ENCODE peak calls at places on chromosomes 1 and 21, in eight cellular contexts. P is hepatocyte; C is left ventricle myocardium inferior; V is H9; W is CD8-positive, alpha-beta T cell; R is fibroblast of lung; E is psoas muscle; J is Peyer's patch. D is an unnamed sample.

GRCh38 chr1:51906306-51907078 is 28.0 kb upstream of the NRDC start:
- DNase-seq in W (no peak), E (no peak), C (no peak), R (peak), V (no peak), P (no peak), J (no peak), D (no peak)

GRCh38 chr1:37189111-37189510 is 154.8 kb upstream of the GRIK3 start:
- DNase-seq in E (no peak), J (no peak), W (no peak), C (no peak), P (no peak), R (no peak), V (no peak), D (no peak)

GRCh38 chr21:37837381-37837780 is 78.9 kb downstream of the KCNJ6 start:
- DNase-seq in R (no peak), P (no peak), V (no peak), E (no peak), J (no peak), C (no peak), W (no peak), D (no peak)

GRCh38 chr1:73604739-73605138 is 593.2 kb downstream of the LRRIQ3 start:
- DNase-seq in E (no peak), J (no peak), R (no peak), C (no peak), W (no peak), V (no peak), P (no peak), D (no peak)

GRCh38 chr1:160205974-160206369 is 788 bp downstream of the PEA15 start:
- DNase-seq in V (no peak), E (no peak), P (peak), W (peak), C (peak), R (peak), J (no peak), D (peak)

GRCh38 chr1:245583081-245583480 is 428.3 kb downstream of the KIF26B start:
- DNase-seq in P (no peak), V (no peak), C (no peak), R (no peak), W (no peak), E (no peak), J (no peak), D (no peak)

GRCh38 chr1:8598783-8599182 is 218.7 kb downstream of the RERE start:
- DNase-seq in J (no peak), E (no peak), C (no peak), R (peak), P (peak), W (no peak), V (no peak), D (no peak)

GRCh38 chr1:210239295-210240155 is 6.9 kb downstream of the SERTAD4 start:
- DNase-seq in W (no peak), R (peak), C (no peak), V (no peak), J (no peak), P (peak), E (no peak), D (peak)

GRCh38 chr1:224300346-224300745 is 29.6 kb downstream of the NVL start:
- DNase-seq in V (no peak), C (no peak), W (no peak), E (no peak), R (peak), J (no peak), P (no peak), D (peak)

GRCh38 chr1:109393602-109394233 is 4.0 kb downstream of the SORT1 start:
- DNase-seq in C (no peak), V (no peak), W (no peak), R (no peak), E (no peak), P (no peak), J (no peak), D (no peak)

GRCh38 chr1:169488157-169488556 is 2.4 kb upstream of the SLC19A2 start:
- DNase-seq in R (no peak), V (no peak), J (no peak), P (no peak), W (no peak), E (no peak), C (no peak), D (no peak)

GRCh38 chr21:38768385-38769071 is 37.2 kb upstream of the ETS2 start:
- DNase-seq in V (no peak), W (no peak), R (peak), C (no peak), P (peak), E (no peak), J (no peak), D (peak)

GRCh38 chr1:54016343-54017282 is 1.4 kb downstream of the LDLRAD1 start:
- DNase-seq in J (no peak), P (peak), E (no peak), W (no peak), V (no peak), C (no peak), R (peak), D (peak)

GRCh38 chr1:34057347-34057746 is 107.7 kb downstream of the CSMD2 start:
- DNase-seq in P (peak), V (peak), C (no peak), E (no peak), R (no peak), J (no peak), W (no peak), D (no peak)

GRCh38 chr21:27582246-27582945 is 615.5 kb upstream of the ADAMTS5 start:
- DNase-seq in W (no peak), E (no peak), P (no peak), J (no peak), R (no peak), C (no peak), V (no peak), D (no peak)

GRCh38 chr1:199786695-199787094 is 240.8 kb upstream of the NR5A2 start:
- DNase-seq in R (no peak), C (no peak), E (no peak), P (no peak), W (no peak), J (no peak), V (no peak), D (no peak)

GRCh38 chr1:35560256-35561225 is 2.9 kb downstream of the NCDN start:
- DNase-seq in C (peak), R (no peak), E (peak), J (no peak), V (no peak), P (no peak), W (no peak), D (no peak)

GRCh38 chr1:227886993-227887696 is 60.6 kb downstream of the WNT9A start:
- DNase-seq in R (peak), J (peak), E (peak), C (peak), W (peak), P (peak), V (peak), D (no peak)

GRCh38 chr1:99180915-99181314 is 83.4 kb upstream of the PLPPR4 start:
- DNase-seq in J (no peak), E (no peak), R (no peak), C (no peak), V (no peak), P (no peak), W (no peak), D (no peak)

GRCh38 chr1:172278478-172278877 is 142.0 kb upstream of the C1orf105 start:
- DNase-seq in C (no peak), P (peak), V (peak), R (peak), J (no peak), E (no peak), W (no peak), D (no peak)

GRCh38 chr1:201016943-201017827 is 6.3 kb downstream of the KIF21B start:
- DNase-seq in E (no peak), W (no peak), V (no peak), J (no peak), P (no peak), C (no peak), R (no peak), D (no peak)

GRCh38 chr1:75855010-75855409 is 58.3 kb downstream of the MSH4 start:
- DNase-seq in V (no peak), C (no peak), J (no peak), R (peak), E (no peak), W (no peak), P (no peak), D (peak)

GRCh38 chr1:54009406-54009805 is 8.6 kb downstream of the LDLRAD1 start:
- DNase-seq in J (no peak), P (no peak), W (no peak), C (no peak), V (no peak), R (no peak), E (no peak), D (no peak)

GRCh38 chr1:34696230-34696629 is 58.6 kb upstream of the GJB5 start:
- DNase-seq in C (no peak), W (no peak), J (no peak), R (no peak), E (no peak), V (no peak), P (no peak), D (peak)

GRCh38 chr1:228337031-228337564 is 69.5 kb downstream of the TRIM11 start:
- DNase-seq in C (peak), J (no peak), V (no peak), E (peak), P (no peak), W (no peak), R (no peak), D (no peak)

GRCh38 chr1:7087888-7088287 is 302.6 kb downstream of the CAMTA1 start:
- DNase-seq in J (no peak), E (no peak), R (no peak), V (no peak), C (no peak), W (no peak), P (no peak), D (no peak)

GRCh38 chr1:29532741-29533140 is 296.4 kb downstream of the PTPRU start:
- DNase-seq in P (peak), R (no peak), E (no peak), C (no peak), W (no peak), J (no peak), V (no peak), D (no peak)

GRCh38 chr1:118821801-118822200 is 166.3 kb downstream of the TBX15 start:
- DNase-seq in W (no peak), P (no peak), R (no peak), V (no peak), C (no peak), J (no peak), E (no peak), D (no peak)

GRCh38 chr1:214446772-214447556 is 104.4 kb downstream of the PTPN14 start:
- DNase-seq in R (peak), W (no peak), C (no peak), P (peak), V (peak), J (no peak), E (no peak), D (peak)

GRCh38 chr1:153929981-153930948 is 7.5 kb upstream of the GATAD2B start:
- DNase-seq in J (no peak), R (no peak), P (no peak), E (no peak), V (no peak), C (no peak), W (no peak), D (no peak)

GRCh38 chr1:182135946-182136345 is 74.4 kb upstream of the ZNF648 start:
- DNase-seq in V (no peak), P (no peak), R (no peak), J (no peak), C (no peak), W (no peak), E (no peak), D (no peak)

GRCh38 chr1:218686258-218686657 is 341.1 kb downstream of the TGFB2 start:
- DNase-seq in W (no peak), C (no peak), J (no peak), P (no peak), E (no peak), V (no peak), R (peak), D (no peak)

GRCh38 chr1:32538887-32539583 is at the start of gene ZBTB8A:
- DNase-seq in W (no peak), R (peak), C (peak), V (peak), P (peak), J (peak), E (peak), D (peak)

GRCh38 chr1:67307251-67308060 is at the start of gene IL12RB2:
- DNase-seq in P (peak), E (peak), C (peak), V (peak), W (no peak), R (no peak), J (peak), D (no peak)

GRCh38 chr1:167472729-167473529 is 45.4 kb downstream of the CD247 start:
- DNase-seq in P (no peak), E (no peak), R (no peak), V (no peak), C (no peak), W (no peak), J (no peak), D (no peak)

GRCh38 chr1:55141295-55141893 is 73.8 kb downstream of the USP24 start:
- DNase-seq in R (no peak), C (no peak), J (no peak), P (no peak), V (no peak), W (no peak), E (no peak), D (no peak)

GRCh38 chr21:40555129-40555528 is 291.8 kb downstream of the DSCAM start:
- DNase-seq in J (no peak), W (no peak), E (no peak), P (no peak), C (no peak), R (no peak), V (no peak), D (no peak)

GRCh38 chr1:171366099-171366498 is 52.1 kb downstream of the FMO4 start:
- DNase-seq in W (no peak), J (no peak), V (no peak), C (no peak), E (no peak), R (peak), P (peak), D (no peak)

GRCh38 chr1:230222678-230223077 is 155.6 kb downstream of the GALNT2 start:
- DNase-seq in E (no peak), C (no peak), R (no peak), V (no peak), J (no peak), P (no peak), W (no peak), D (no peak)

GRCh38 chr1:109466440-109467300 is at the start of gene SYPL2:
- DNase-seq in J (no peak), R (peak), V (peak), C (peak), W (no peak), E (peak), P (peak), D (no peak)

GRCh38 chr1:25544243-25544764 is 898 bp downstream of the LDLRAP1 start:
- DNase-seq in P (no peak), E (peak), J (no peak), C (no peak), V (no peak), W (no peak), R (no peak), D (no peak)
- H3K27ac ChIP-seq in P (no peak), E (peak), J (peak), C (peak), V (no peak), W (peak), R (no peak), D (peak)

GRCh38 chr1:13790290-13791035 is 90.5 kb downstream of the PRDM2 start:
- DNase-seq in R (no peak), J (no peak), W (no peak), C (no peak), E (no peak), P (no peak), V (no peak), D (no peak)

GRCh38 chr1:13786541-13786940 is 86.6 kb downstream of the PRDM2 start:
- DNase-seq in V (no peak), W (no peak), J (no peak), R (no peak), E (no peak), C (no peak), P (no peak), D (no peak)

GRCh38 chr1:13784971-13785370 is 85.0 kb downstream of the PRDM2 start:
- DNase-seq in R (no peak), J (no peak), C (no peak), P (no peak), W (no peak), V (no peak), E (no peak), D (no peak)

GRCh38 chr1:13792429-13792828 is 92.4 kb downstream of the PRDM2 start:
- DNase-seq in E (no peak), J (no peak), C (no peak), V (no peak), P (no peak), W (no peak), R (no peak), D (no peak)

DNA sequence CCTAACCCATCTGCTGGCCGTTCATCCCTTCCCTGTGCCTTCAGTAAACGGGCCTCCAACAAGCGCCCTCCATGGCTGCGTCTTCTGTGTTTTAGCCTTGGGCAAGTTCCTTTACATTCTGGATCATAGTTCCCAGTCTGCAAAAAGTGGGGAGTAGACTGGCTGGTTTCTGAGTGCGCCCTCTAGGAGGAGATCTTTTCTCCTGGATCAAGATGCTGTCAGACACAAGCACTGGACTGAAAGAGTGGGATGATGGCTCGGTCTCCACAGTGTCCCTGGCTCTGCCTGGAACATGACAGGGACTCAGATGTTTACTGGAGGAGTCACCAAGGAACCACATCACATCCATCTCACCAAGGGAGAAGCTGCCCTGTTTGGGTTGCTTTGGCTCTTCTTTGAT is 88.8 kb downstream of the PRDM2 start:
- DNase-seq in J (no peak), W (no peak), C (no peak), R (no peak), E (no peak), V (no peak), P (no peak), D (no peak)
- TF ChIP-seq CTCF in J (no peak), W (no peak), C (no peak), R (no peak), E (no peak), V (peak), P (no peak), D (no peak)

GRCh38 chr1:231625975-231626534 is 535 bp upstream of the DISC1 start:
- DNase-seq in E (no peak), R (no peak), P (no peak), C (no peak), V (peak), J (no peak), W (no peak), D (no peak)
- H3K27ac ChIP-seq in E (no peak), R (no peak), P (peak), C (peak), V (no peak), J (peak), W (peak), D (no peak)

DNA sequence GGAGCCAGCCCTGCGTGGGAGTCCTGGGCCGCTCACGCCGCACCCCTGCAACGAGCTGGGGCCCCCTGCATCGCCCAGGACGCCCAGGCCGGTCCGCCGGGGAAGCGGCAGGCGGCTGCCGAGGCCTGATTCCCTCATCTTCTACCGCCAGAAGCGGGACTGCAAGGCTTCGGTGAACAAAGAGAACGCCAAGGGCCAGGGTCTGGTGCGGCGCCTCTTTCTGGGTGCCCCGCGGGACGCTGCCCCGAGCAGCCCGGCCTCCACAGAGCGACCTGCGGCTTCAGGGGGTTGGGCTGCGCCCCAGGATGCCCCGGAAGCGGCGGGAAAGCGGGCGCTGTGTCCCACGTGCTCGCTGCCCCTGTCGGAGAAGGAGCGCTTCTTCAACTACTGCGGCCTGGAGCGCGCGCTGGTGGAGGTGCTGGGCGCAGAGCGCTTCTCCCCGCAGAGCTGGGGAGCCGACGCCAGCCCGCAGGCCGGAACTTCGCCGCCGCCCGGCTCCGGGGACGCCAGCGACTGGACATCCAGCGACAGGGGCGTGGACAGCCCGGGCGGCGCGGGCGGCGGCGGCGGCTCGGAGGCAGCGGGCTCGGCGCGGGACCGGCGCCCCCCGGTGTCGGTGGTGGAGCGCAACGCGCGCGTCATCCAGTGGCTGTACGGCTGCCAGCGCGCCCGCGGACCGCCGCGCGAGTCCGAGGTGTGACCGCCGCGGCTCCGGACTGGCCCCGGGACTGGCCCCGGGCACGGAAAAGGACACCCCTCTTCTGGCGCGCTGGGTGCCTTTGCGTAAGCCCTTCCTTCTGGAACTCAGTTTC is 2.7 kb downstream of the FAM110D start:
- DNase-seq in C (peak), R (peak), J (peak), V (no peak), W (no peak), P (peak), E (peak), D (peak)
- TF ChIP-seq CTCF in C (peak), R (no peak), J (no peak), V (peak), W (no peak), P (peak), E (peak), D (peak)

GRCh38 chr1:24415910-24416665 is 486 bp downstream of the NIPAL3 start:
- DNase-seq in W (no peak), C (no peak), V (no peak), R (no peak), P (peak), J (peak), E (no peak), D (peak)
- H3K27ac ChIP-seq in W (peak), C (peak), V (no peak), R (peak), P (peak), J (peak), E (no peak), D (peak)